ENCODE peak calls at places on chromosome 18, in six cellular contexts. W, I, A, U, N and P are unnamed samples.

GRCh38 chr18:60113396-60113795 is 213.6 kb downstream of the PMAIP1 start:
- DNase-seq in W (no peak), I (no peak), A (no peak), U (no peak), N (no peak), P (no peak)

GRCh38 chr18:22609642-22610041 is 191.9 kb upstream of the CTAGE1 start:
- DNase-seq in W (peak; percentile 71), I (peak; percentile 9), A (no peak), U (no peak), N (peak; percentile 22), P (no peak)

GRCh38 chr18:48938827-48939367 is 11.9 kb downstream of the SMAD7 start:
- DNase-seq in W (no peak), I (no peak), A (no peak), U (no peak), N (no peak), P (no peak)

GRCh38 chr18:23814977-23815614 is 125.8 kb downstream of the LAMA3 start:
- DNase-seq in W (no peak), I (no peak), A (no peak), U (no peak), N (no peak), P (no peak)

GRCh38 chr18:59707306-59707705 is 10.1 kb upstream of the CCBE1 start:
- DNase-seq in W (no peak), I (no peak), A (no peak), U (no peak), N (no peak), P (no peak)

GRCh38 chr18:31684279-31685096 is at the start of gene B4GALT6:
- DNase-seq in W (peak; percentile 62), I (peak; percentile 6), A (no peak), U (peak; percentile 2), N (peak; percentile 23), P (no peak)

GRCh38 chr18:35172009-35172408 is 68.8 kb upstream of the ZNF397 start:
- DNase-seq in W (peak; percentile 73), I (no peak), A (no peak), U (no peak), N (no peak), P (no peak)

GRCh38 chr18:74264303-74265020 is 27.3 kb downstream of the CYB5A start:
- DNase-seq in W (no peak), I (no peak), A (no peak), U (no peak), N (no peak), P (no peak)

GRCh38 chr18:25229080-25229479 is 122.9 kb downstream of the ZNF521 start:
- DNase-seq in W (peak; percentile 2), I (peak; percentile 85), A (no peak), U (no peak), N (no peak), P (peak; percentile 66)

GRCh38 chr18:65468881-65469280 is 281.9 kb upstream of the CDH7 start:
- DNase-seq in W (no peak), I (no peak), A (no peak), U (no peak), N (no peak), P (no peak)

GRCh38 chr18:31490387-31490786 is 7.6 kb upstream of the DSG2 start:
- DNase-seq in W (peak; percentile 57), I (no peak), A (no peak), U (no peak), N (no peak), P (no peak)

GRCh38 chr18:74185860-74186259 is 37.5 kb downstream of the TIMM21 start:
- DNase-seq in W (no peak), I (no peak), A (no peak), U (no peak), N (no peak), P (no peak)

GRCh38 chr18:31977270-31977872 is 34.4 kb upstream of the TRAPPC8 start:
- DNase-seq in W (peak; percentile 68), I (peak; percentile 60), A (no peak), U (peak; percentile 36), N (no peak), P (peak; percentile 31)

GRCh38 chr18:3511980-3512379 is 62.0 kb downstream of the TGIF1 start:
- DNase-seq in W (peak; percentile 88), I (peak; percentile 83), A (no peak), U (no peak), N (no peak), P (peak; percentile 20)

GRCh38 chr18:48999569-48999968 is 48.8 kb upstream of the SMAD7 start:
- DNase-seq in W (no peak), I (no peak), A (no peak), U (no peak), N (no peak), P (no peak)